ENCODE peak calls at places on chromosome 18, in five cellular contexts. One of them, this sample, is unnamed.
A peak's percentile ranks its signal among the peaks of the same experiment; 100 is the strongest.

GRCh38 chr18:58292675-58293074 is 248.6 kb downstream of the NEDD4L start:
- DNase-seq in NCI-H187: no peak
- DNase-seq in stimulated activated CD4-positive, alpha-beta T cell treated with anti-CD3 and anti-CD28 coated beads, Interleukin-4, amount 100 ng/mL, for 1 hour: no peak
- DNase-seq in CD8-positive, alpha-beta T cell: no peak
- DNase-seq in ELR: no peak
- DNase-seq in this sample: no peak

GRCh38 chr18:60984496-60984895 is 348.7 kb upstream of the CDH20 start:
- DNase-seq in ELR: no peak
- DNase-seq in stimulated activated CD4-positive, alpha-beta T cell treated with anti-CD3 and anti-CD28 coated beads, Interleukin-4, amount 100 ng/mL, for 1 hour: no peak
- DNase-seq in NCI-H187: no peak
- DNase-seq in CD8-positive, alpha-beta T cell: no peak
- DNase-seq in this sample: peak; percentile 10

GRCh38 chr18:68564961-68565360 is 149.9 kb downstream of the TMX3 start:
- DNase-seq in ELR: no peak
- DNase-seq in CD8-positive, alpha-beta T cell: no peak
- DNase-seq in stimulated activated CD4-positive, alpha-beta T cell treated with anti-CD3 and anti-CD28 coated beads, Interleukin-4, amount 100 ng/mL, for 1 hour: no peak
- DNase-seq in NCI-H187: no peak
- DNase-seq in this sample: no peak

GRCh38 chr18:79328917-79329316 is 66.8 kb upstream of the NFATC1 start:
- DNase-seq in ELR: no peak
- DNase-seq in NCI-H187: no peak
- DNase-seq in CD8-positive, alpha-beta T cell: no peak
- DNase-seq in stimulated activated CD4-positive, alpha-beta T cell treated with anti-CD3 and anti-CD28 coated beads, Interleukin-4, amount 100 ng/mL, for 1 hour: no peak
- DNase-seq in this sample: no peak

GRCh38 chr18:52237551-52237950 is 102.4 kb upstream of the DCC start:
- DNase-seq in NCI-H187: no peak
- DNase-seq in ELR: no peak
- DNase-seq in CD8-positive, alpha-beta T cell: no peak
- DNase-seq in stimulated activated CD4-positive, alpha-beta T cell treated with anti-CD3 and anti-CD28 coated beads, Interleukin-4, amount 100 ng/mL, for 1 hour: no peak
- DNase-seq in this sample: no peak

GRCh38 chr18:47748093-47748796 is 182.2 kb downstream of the SMAD2 start:
- DNase-seq in CD8-positive, alpha-beta T cell: no peak
- DNase-seq in ELR: no peak
- DNase-seq in NCI-H187: no peak
- DNase-seq in stimulated activated CD4-positive, alpha-beta T cell treated with anti-CD3 and anti-CD28 coated beads, Interleukin-4, amount 100 ng/mL, for 1 hour: no peak
- DNase-seq in this sample: no peak

GRCh38 chr18:6917082-6917481 is 187.6 kb downstream of the ARHGAP28 start:
- DNase-seq in ELR: peak; percentile 3
- DNase-seq in CD8-positive, alpha-beta T cell: no peak
- DNase-seq in stimulated activated CD4-positive, alpha-beta T cell treated with anti-CD3 and anti-CD28 coated beads, Interleukin-4, amount 100 ng/mL, for 1 hour: no peak
- DNase-seq in NCI-H187: no peak
- DNase-seq in this sample: no peak

GRCh38 chr18:60024345-60024744 is 124.5 kb downstream of the PMAIP1 start:
- DNase-seq in stimulated activated CD4-positive, alpha-beta T cell treated with anti-CD3 and anti-CD28 coated beads, Interleukin-4, amount 100 ng/mL, for 1 hour: no peak
- DNase-seq in ELR: no peak
- DNase-seq in NCI-H187: no peak
- DNase-seq in CD8-positive, alpha-beta T cell: no peak
- DNase-seq in this sample: no peak

GRCh38 chr18:57915241-57915640 is 112.1 kb upstream of the ATP8B1 start:
- DNase-seq in CD8-positive, alpha-beta T cell: no peak
- DNase-seq in ELR: no peak
- DNase-seq in NCI-H187: no peak
- DNase-seq in stimulated activated CD4-positive, alpha-beta T cell treated with anti-CD3 and anti-CD28 coated beads, Interleukin-4, amount 100 ng/mL, for 1 hour: no peak
- DNase-seq in this sample: no peak

This sample was measured in Daoy.